ENCODE peak calls at places on chromosome 1, in five cellular contexts. I is adipocyte, D is NCI-H1092 treated with DMSO at 0.1 percent for 48 hours, J is endodermal cell, R is ureter. U is an unnamed sample.

GRCh38 chr1:203744008-203744972 is 20.7 kb upstream of the LAX1 start:
- DNase-seq in I (no peak), D (no peak), J (peak; percentile 67), R (peak; percentile 67), U (no peak)

GRCh38 chr1:72224506-72224905 is 57.8 kb downstream of the NEGR1 start:
- DNase-seq in I (no peak), D (no peak), J (no peak), R (no peak), U (no peak)

GRCh38 chr1:217272385-217272784 is 358.5 kb downstream of the GPATCH2 start:
- DNase-seq in I (peak; percentile 75), D (no peak), J (no peak), R (no peak), U (no peak)

GRCh38 chr1:185016880-185017279 is 28.5 kb upstream of the RNF2 start:
- DNase-seq in I (no peak), D (no peak), J (no peak), R (no peak), U (no peak)

GRCh38 chr1:212984522-212985291 is 31.0 kb downstream of the ANGEL2 start:
- DNase-seq in I (no peak), D (no peak), J (no peak), R (no peak), U (no peak)

GRCh38 chr1:66393586-66394334 is 140.2 kb upstream of the SGIP1 start:
- DNase-seq in I (no peak), D (no peak), J (no peak), R (no peak), U (no peak)

GRCh38 chr1:26351591-26352337 is 2.2 kb downstream of the CRYBG2 start:
- DNase-seq in I (no peak), D (no peak), J (no peak), R (peak; percentile 76), U (no peak)

GRCh38 chr1:117003253-117003875 is 1.8 kb downstream of the CD101 start:
- DNase-seq in I (peak; percentile 69), D (no peak), J (no peak), R (no peak), U (no peak)

GRCh38 chr1:221868894-221869293 is 127.0 kb upstream of the DUSP10 start:
- DNase-seq in I (peak; percentile 78), D (no peak), J (no peak), R (no peak), U (no peak)

GRCh38 chr1:77413541-77414335 is 131.9 kb downstream of the AK5 start:
- DNase-seq in I (no peak), D (no peak), J (no peak), R (no peak), U (no peak)

GRCh38 chr1:180631197-180631765 is 541 bp upstream of the XPR1 start:
- DNase-seq in I (no peak), D (no peak), J (no peak), R (no peak), U (no peak)

GRCh38 chr1:175865041-175865766 is 121.8 kb upstream of the TNR start:
- DNase-seq in I (peak; percentile 3), D (no peak), J (peak; percentile 90), R (no peak), U (no peak)

U was measured in activated CD4-positive, alpha-beta T cell treated with anti-CD3 and anti-CD28 coated beads for 24 hours.